ENCODE peak calls at places on chromosomes 12 and 14, in seven cellular contexts. W is gastrocnemius medialis, P is fibroblast of mammary gland, S is esophagus squamous epithelium, O is psoas muscle, Q is MM.1S, R is endothelial cell of umbilical vein. L is an unnamed sample.
A peak's percentile ranks its signal among the peaks of the same experiment; 100 is the strongest.

GRCh38 chr12:64682572-64683277 is 72.4 kb downstream of the RASSF3 start:
- DNase-seq in W (no peak), P (peak; percentile 84), S (no peak), O (no peak), Q (no peak), R (peak; percentile 74), L (peak; percentile 76)

GRCh38 chr12:109357032-109357431 is 9.3 kb downstream of the MYO1H start:
- DNase-seq in W (no peak), P (no peak), S (no peak), O (no peak), Q (no peak), R (no peak), L (no peak)

GRCh38 chr12:7101047-7101693 is 7.8 kb downstream of the C1RL start:
- DNase-seq in W (no peak), P (no peak), S (no peak), O (no peak), Q (no peak), R (no peak), L (no peak)

GRCh38 chr14:105193916-105194782 is 13.0 kb upstream of the NUDT14 start:
- DNase-seq in W (no peak), P (no peak), S (no peak), O (no peak), Q (no peak), R (peak; percentile 57), L (no peak)

GRCh38 chr12:96425321-96425720 is 25.1 kb upstream of the CDK17 start:
- DNase-seq in W (no peak), P (peak; percentile 100), S (no peak), O (no peak), Q (no peak), R (peak; percentile 60), L (no peak)

GRCh38 chr12:54795664-54796063 is 58.7 kb upstream of the MUCL1 start:
- DNase-seq in W (no peak), P (no peak), S (no peak), O (no peak), Q (no peak), R (no peak), L (no peak)

GRCh38 chr14:69044965-69045555 is 66.0 kb upstream of the ACTN1 start:
- DNase-seq in W (peak; percentile 30), P (peak; percentile 87), S (no peak), O (peak; percentile 57), Q (no peak), R (peak; percentile 82), L (no peak)

GRCh38 chr12:52054231-52054837 is 3.1 kb downstream of the NR4A1 start:
- DNase-seq in W (peak; percentile 22), P (no peak), S (no peak), O (no peak), Q (no peak), R (no peak), L (no peak)

GRCh38 chr14:89619616-89620273 is 202.7 kb upstream of the FOXN3 start:
- DNase-seq in W (no peak), P (no peak), S (no peak), O (no peak), Q (peak; percentile 13), R (no peak), L (no peak)

GRCh38 chr14:103361868-103362267 is 23.3 kb upstream of the MARK3 start:
- DNase-seq in W (no peak), P (peak; percentile 98), S (no peak), O (no peak), Q (no peak), R (peak; percentile 90), L (peak; percentile 47)

GRCh38 chr12:105769486-105769885 is 369.3 kb downstream of the NUAK1 start:
- DNase-seq in W (no peak), P (no peak), S (no peak), O (no peak), Q (no peak), R (no peak), L (no peak)

GRCh38 chr12:50050410-50051280 is 6.8 kb upstream of the ASIC1 start:
- DNase-seq in W (peak; percentile 57), P (peak; percentile 61), S (no peak), O (peak; percentile 85), Q (no peak), R (no peak), L (no peak)

GRCh38 chr14:65371784-65372183 is 40.7 kb upstream of the FUT8 start:
- DNase-seq in W (no peak), P (no peak), S (no peak), O (no peak), Q (no peak), R (no peak), L (no peak)

GRCh38 chr14:65373011-65373670 is 39.4 kb upstream of the FUT8 start:
- DNase-seq in W (no peak), P (no peak), S (no peak), O (no peak), Q (no peak), R (no peak), L (no peak)

GRCh38 chr14:65373671-65374039 is 38.9 kb upstream of the FUT8 start:
- DNase-seq in W (peak; percentile 40), P (no peak), S (no peak), O (peak; percentile 56), Q (no peak), R (no peak), L (no peak)

GRCh38 chr14:65382586-65382985 is 29.9 kb upstream of the FUT8 start:
- DNase-seq in W (no peak), P (no peak), S (no peak), O (no peak), Q (no peak), R (no peak), L (no peak)

DNA sequence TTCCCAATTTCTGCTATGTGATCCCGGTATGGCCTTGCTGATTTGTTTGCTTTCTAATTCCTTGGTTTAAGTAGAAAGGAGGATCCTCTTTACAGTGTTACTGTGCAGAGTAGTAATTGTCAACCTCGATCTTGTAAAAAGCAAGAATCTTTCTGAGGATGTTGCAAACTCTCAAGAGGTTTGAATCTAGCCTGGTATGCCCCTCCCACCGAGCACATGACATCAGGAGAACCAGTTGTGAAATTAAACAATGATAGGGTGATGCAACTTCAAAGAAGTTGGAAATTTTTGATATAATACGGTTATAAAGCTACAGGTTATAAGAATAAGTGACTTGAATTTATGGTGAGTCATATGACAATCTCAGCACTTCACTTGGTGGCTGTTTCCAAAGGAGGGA is 35.0 kb upstream of the FUT8 start:
- DNase-seq in W (no peak), P (peak; percentile 70), S (no peak), O (no peak), Q (no peak), R (no peak), L (no peak)
- TF ChIP-seq CTCF in W (no peak), P (no peak), S (no peak), O (no peak), Q (no peak), R (no peak), L (no peak)

GRCh38 chr12:84912191-84913142 is at the start of gene SLC6A15:
- DNase-seq in W (no peak), P (peak; percentile 85), S (peak; percentile 1), O (peak; percentile 53), Q (peak; percentile 79), R (peak; percentile 27), L (peak; percentile 72)
- H3K4me3 ChIP-seq in W (peak within 1 kb of the TSS; percentile 35), P (peak within 1 kb of the TSS; percentile 86), S (peak within 1 kb of the TSS; percentile 72), O (peak within 1 kb of the TSS; percentile 57), Q (peak within 1 kb of the TSS; percentile 59), R (peak within 1 kb of the TSS; percentile 71), L (peak within 1 kb of the TSS; percentile 90)

GRCh38 chr12:89962648-89963047 is 254.0 kb upstream of the ATP2B1 start:
- DNase-seq in W (no peak), P (peak; percentile 19), S (no peak), O (no peak), Q (no peak), R (peak; percentile 31), L (no peak)
- TF ChIP-seq CTCF in W (no peak), P (peak; percentile 33), S (no peak), O (no peak), Q (peak; percentile 10), R (peak; percentile 28), L (peak; percentile 35)

DNA sequence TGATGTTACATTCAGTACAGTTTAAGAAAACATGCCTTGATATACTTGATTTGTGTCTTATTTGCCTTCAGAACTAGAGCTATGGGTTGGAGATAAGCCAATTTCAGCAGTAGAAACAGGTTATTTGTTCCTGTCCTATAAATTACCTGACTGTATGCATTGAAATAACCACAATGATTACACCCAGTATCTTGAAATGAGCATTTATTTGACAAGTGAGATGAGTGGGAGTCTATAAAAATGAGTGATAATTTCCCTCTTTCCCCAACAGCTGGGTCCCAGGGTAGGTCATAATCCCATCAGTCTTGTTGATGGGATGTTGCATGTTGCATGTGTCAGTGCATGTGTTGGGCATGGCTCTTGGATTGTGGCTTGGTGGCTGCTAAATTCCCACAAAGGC is 3.7 kb downstream of the TAS2R42 start:
- DNase-seq in W (no peak), P (no peak), S (no peak), O (no peak), Q (no peak), R (no peak), L (no peak)
- H3K4me3 ChIP-seq in W (no peak overlapping the region), P (no peak overlapping the region), S (no peak overlapping the region), O (no peak overlapping the region), Q (no peak overlapping the region), R (no peak overlapping the region), L (no peak overlapping the region)

GRCh38 chr12:120439646-120440247 is 1.8 kb downstream of the COX6A1 start:
- DNase-seq in W (peak; percentile 46), P (peak; percentile 61), S (peak; percentile 5), O (peak; percentile 57), Q (peak; percentile 47), R (peak; percentile 67), L (no peak)
- TF ChIP-seq CTCF in W (no peak), P (peak; percentile 54), S (peak; percentile 62), O (peak; percentile 52), Q (peak; percentile 51), R (peak; percentile 82), L (peak; percentile 70)

GRCh38 chr12:128269108-128269713 is 2.2 kb downstream of the TMEM132C start:
- DNase-seq in W (no peak), P (no peak), S (no peak), O (no peak), Q (no peak), R (no peak), L (no peak)

GRCh38 chr12:128266559-128267245 is at the start of gene TMEM132C:
- DNase-seq in W (no peak), P (no peak), S (no peak), O (no peak), Q (no peak), R (no peak), L (no peak)

GRCh38 chr12:128267246-128267622 is 264 bp downstream of the TMEM132C start:
- DNase-seq in W (no peak), P (no peak), S (no peak), O (no peak), Q (no peak), R (no peak), L (no peak)

GRCh38 chr12:128267651-128268347 is 829 bp downstream of the TMEM132C start:
- DNase-seq in W (no peak), P (no peak), S (no peak), O (no peak), Q (no peak), R (no peak), L (no peak)

GRCh38 chr12:128268348-128268725 is 1.4 kb downstream of the TMEM132C start:
- DNase-seq in W (no peak), P (no peak), S (no peak), O (no peak), Q (no peak), R (no peak), L (no peak)
- H3K4me3 ChIP-seq in W (peak overlapping the region; percentile 23), P (no peak overlapping the region), S (peak overlapping the region; percentile 63), O (peak overlapping the region; percentile 39), Q (no peak overlapping the region), R (no peak overlapping the region), L (no peak overlapping the region)

GRCh38 chr12:21704847-21705246 is 47.2 kb upstream of the LDHB start:
- DNase-seq in W (no peak), P (no peak), S (no peak), O (no peak), Q (no peak), R (no peak), L (no peak)
- TF ChIP-seq CTCF in W (no peak), P (no peak), S (no peak), O (no peak), Q (no peak), R (no peak), L (no peak)